ENCODE peak calls at places on chromosomes 11 and 22, in nine cellular contexts. G, D, J, Q, R, F, U, M and E are unnamed samples. For H3K4me1, the result is how much of the 10 kb centered on the place peaks cover.

GRCh38 chr11:5004429-5005274 is 10.0 kb downstream of the OR51L1 start:
- DNase-seq in G (peak), D (peak), J (peak), Q (no peak), R (peak), F (peak), U (peak), M (peak), E (peak)

GRCh38 chr11:47242596-47243192 is 5.9 kb downstream of the ACP2 start:
- DNase-seq in G (no peak), D (no peak), J (no peak), Q (no peak), R (no peak), F (no peak), U (no peak), M (no peak), E (no peak)

GRCh38 chr11:70647188-70648166 is 249.1 kb downstream of the CTTN start:
- DNase-seq in G (no peak), D (no peak), J (no peak), Q (no peak), R (no peak), F (no peak), U (no peak), M (no peak), E (no peak)

GRCh38 chr22:36773935-36774334 is 2.0 kb downstream of the IFT27 start:
- DNase-seq in G (peak), D (peak), J (no peak), Q (no peak), R (no peak), F (no peak), U (peak), M (peak), E (peak)

GRCh38 chr22:27046126-27046525 is 388.7 kb downstream of the MIAT start:
- DNase-seq in G (no peak), D (no peak), J (no peak), Q (no peak), R (no peak), F (no peak), U (no peak), M (no peak), E (no peak)

GRCh38 chr11:132126973-132127900 is 756.8 kb downstream of the NTM start:
- DNase-seq in G (peak), D (peak), J (peak), Q (peak), R (no peak), F (no peak), U (peak), M (peak), E (peak)

GRCh38 chr11:69620663-69621290 is 20.2 kb upstream of the CCND1 start:
- DNase-seq in G (no peak), D (no peak), J (no peak), Q (no peak), R (no peak), F (no peak), U (no peak), M (no peak), E (no peak)

GRCh38 chr11:34356918-34357645 is 728 bp downstream of the ABTB2 start:
- DNase-seq in G (peak), D (peak), J (peak), Q (no peak), R (no peak), F (peak), U (peak), M (peak), E (peak)

GRCh38 chr11:73415854-73416615 is 39.8 kb downstream of the RELT start:
- DNase-seq in G (no peak), D (no peak), J (no peak), Q (no peak), R (no peak), F (no peak), U (no peak), M (no peak), E (no peak)

GRCh38 chr11:78417175-78417887 is at the start of gene GAB2:
- DNase-seq in G (peak), D (peak), J (no peak), Q (no peak), R (no peak), F (peak), U (no peak), M (peak), E (no peak)

GRCh38 chr11:95788921-95789505 is 569 bp downstream of the FAM76B start:
- DNase-seq in G (peak), D (peak), J (peak), Q (no peak), R (peak), F (peak), U (peak), M (peak), E (peak)

GRCh38 chr22:21448627-21449416 is 18.4 kb upstream of the TMEM191C start:
- DNase-seq in G (peak), D (no peak), J (peak), Q (peak), R (no peak), F (no peak), U (no peak), M (no peak), E (peak)

GRCh38 chr22:21652547-21653545 is 10.7 kb downstream of the SDF2L1 start:
- DNase-seq in G (no peak), D (no peak), J (no peak), Q (no peak), R (no peak), F (no peak), U (peak), M (no peak), E (peak)

GRCh38 chr22:50327711-50328019 is 853 bp upstream of the DENND6B start:
- DNase-seq in G (no peak), D (no peak), J (no peak), Q (no peak), R (no peak), F (no peak), U (no peak), M (no peak), E (no peak)

GRCh38 chr11:134558916-134559616 is 147.0 kb upstream of the B3GAT1 start:
- DNase-seq in G (no peak), D (no peak), J (peak), Q (no peak), R (no peak), F (no peak), U (no peak), M (no peak), E (no peak)

GRCh38 chr11:57626895-57627294 is 22.8 kb downstream of the YPEL4 start:
- DNase-seq in G (no peak), D (no peak), J (no peak), Q (no peak), R (no peak), F (no peak), U (no peak), M (no peak), E (no peak)

GRCh38 chr22:36356708-36357694 is 30.8 kb downstream of the MYH9 start:
- DNase-seq in G (no peak), D (no peak), J (no peak), Q (no peak), R (no peak), F (no peak), U (no peak), M (no peak), E (no peak)

GRCh38 chr22:37627545-37627944 is 11.9 kb upstream of the SH3BP1 start:
- DNase-seq in G (no peak), D (no peak), J (no peak), Q (no peak), R (no peak), F (no peak), U (no peak), M (no peak), E (no peak)

GRCh38 chr11:60428517-60428916 is 855 bp upstream of the MS4A5 start:
- DNase-seq in G (no peak), D (no peak), J (no peak), Q (no peak), R (no peak), F (no peak), U (peak), M (no peak), E (no peak)

GRCh38 chr11:122637538-122637937 is 18.0 kb upstream of the UBASH3B start:
- DNase-seq in G (no peak), D (no peak), J (no peak), Q (no peak), R (no peak), F (no peak), U (no peak), M (no peak), E (no peak)

GRCh38 chr11:27213232-27213660 is 149.8 kb downstream of the CCDC34 start:
- DNase-seq in G (peak), D (no peak), J (peak), Q (no peak), R (no peak), F (no peak), U (peak), M (peak), E (peak)

GRCh38 chr11:120178441-120179070 is 32.3 kb upstream of the OAF start:
- DNase-seq in G (no peak), D (no peak), J (no peak), Q (no peak), R (no peak), F (no peak), U (no peak), M (no peak), E (no peak)

GRCh38 chr11:68471360-68472340 is 11.1 kb downstream of the PPP6R3 start:
- DNase-seq in G (peak), D (no peak), J (no peak), Q (no peak), R (no peak), F (no peak), U (no peak), M (no peak), E (no peak)

GRCh38 chr11:122697636-122698167 is 42.2 kb downstream of the UBASH3B start:
- DNase-seq in G (peak), D (peak), J (no peak), Q (no peak), R (no peak), F (peak), U (no peak), M (no peak), E (no peak)

GRCh38 chr22:45777046-45777851 is 105.6 kb downstream of the ATXN10 start:
- DNase-seq in G (no peak), D (no peak), J (no peak), Q (no peak), R (no peak), F (peak), U (no peak), M (peak), E (no peak)

GRCh38 chr11:16820324-16821092 is 82.1 kb downstream of the C11orf58 start:
- DNase-seq in G (peak), D (peak), J (peak), Q (peak), R (peak), F (peak), U (peak), M (peak), E (peak)

GRCh38 chr11:94910779-94911178 is 62.6 kb downstream of the CWC15 start:
- DNase-seq in G (no peak), D (no peak), J (no peak), Q (no peak), R (no peak), F (no peak), U (no peak), M (peak), E (no peak)

GRCh38 chr22:20249797-20250354 is 18.2 kb downstream of the RTN4R start:
- DNase-seq in G (peak), D (no peak), J (no peak), Q (no peak), R (no peak), F (no peak), U (no peak), M (peak), E (no peak)

GRCh38 chr11:71947498-71947897 is 18.7 kb downstream of the RNF121 start:
- DNase-seq in G (no peak), D (no peak), J (no peak), Q (no peak), R (no peak), F (no peak), U (no peak), M (no peak), E (no peak)

GRCh38 chr11:107587306-107587979 is 3.5 kb upstream of the ELMOD1 start:
- DNase-seq in G (no peak), D (no peak), J (no peak), Q (no peak), R (no peak), F (no peak), U (no peak), M (no peak), E (no peak)

GRCh38 chr11:16613401-16614381 is 124.8 kb upstream of the C11orf58 start:
- DNase-seq in G (peak), D (peak), J (peak), Q (peak), R (peak), F (peak), U (peak), M (peak), E (peak)

GRCh38 chr11:123487157-123487744 is 57.2 kb downstream of the GRAMD1B start:
- DNase-seq in G (no peak), D (no peak), J (no peak), Q (no peak), R (no peak), F (no peak), U (no peak), M (no peak), E (no peak)

GRCh38 chr11:61174275-61174674 is 13.0 kb upstream of the VPS37C start:
- DNase-seq in G (peak), D (no peak), J (no peak), Q (no peak), R (no peak), F (no peak), U (no peak), M (no peak), E (no peak)

GRCh38 chr11:130652671-130653335 is 204.4 kb downstream of the ADAMTS15 start:
- DNase-seq in G (peak), D (no peak), J (no peak), Q (peak), R (no peak), F (no peak), U (no peak), M (no peak), E (no peak)

GRCh38 chr11:125910450-125910849 is 6.1 kb downstream of the DDX25 start:
- DNase-seq in G (no peak), D (no peak), J (no peak), Q (no peak), R (no peak), F (no peak), U (no peak), M (no peak), E (no peak)

GRCh38 chr11:102269927-102270326 is 47.4 kb upstream of the BIRC3 start:
- DNase-seq in G (no peak), D (no peak), J (no peak), Q (no peak), R (no peak), F (peak), U (no peak), M (no peak), E (no peak)

GRCh38 chr11:119716475-119717057 is 12.4 kb downstream of the NECTIN1 start:
- DNase-seq in G (no peak), D (no peak), J (no peak), Q (no peak), R (no peak), F (no peak), U (no peak), M (no peak), E (no peak)

GRCh38 chr11:3879216-3879966 is 23.9 kb downstream of the STIM1 start:
- DNase-seq in G (no peak), D (no peak), J (no peak), Q (no peak), R (no peak), F (no peak), U (no peak), M (no peak), E (no peak)
- H3K4me1 ChIP-seq in G (under half), D (under half), J (under half), Q (under half), R (under half), F (under half), U (under half), M (under half), E (under half)

GRCh38 chr11:12724301-12725046 is 50.3 kb downstream of the TEAD1 start:
- DNase-seq in G (peak), D (peak), J (peak), Q (peak), R (peak), F (peak), U (peak), M (peak), E (peak)
- H3K4me1 ChIP-seq in G (under half), D (under half), J (under half), Q (under half), R (under half), F (half or more), U (under half), M (under half), E (under half)

DNA sequence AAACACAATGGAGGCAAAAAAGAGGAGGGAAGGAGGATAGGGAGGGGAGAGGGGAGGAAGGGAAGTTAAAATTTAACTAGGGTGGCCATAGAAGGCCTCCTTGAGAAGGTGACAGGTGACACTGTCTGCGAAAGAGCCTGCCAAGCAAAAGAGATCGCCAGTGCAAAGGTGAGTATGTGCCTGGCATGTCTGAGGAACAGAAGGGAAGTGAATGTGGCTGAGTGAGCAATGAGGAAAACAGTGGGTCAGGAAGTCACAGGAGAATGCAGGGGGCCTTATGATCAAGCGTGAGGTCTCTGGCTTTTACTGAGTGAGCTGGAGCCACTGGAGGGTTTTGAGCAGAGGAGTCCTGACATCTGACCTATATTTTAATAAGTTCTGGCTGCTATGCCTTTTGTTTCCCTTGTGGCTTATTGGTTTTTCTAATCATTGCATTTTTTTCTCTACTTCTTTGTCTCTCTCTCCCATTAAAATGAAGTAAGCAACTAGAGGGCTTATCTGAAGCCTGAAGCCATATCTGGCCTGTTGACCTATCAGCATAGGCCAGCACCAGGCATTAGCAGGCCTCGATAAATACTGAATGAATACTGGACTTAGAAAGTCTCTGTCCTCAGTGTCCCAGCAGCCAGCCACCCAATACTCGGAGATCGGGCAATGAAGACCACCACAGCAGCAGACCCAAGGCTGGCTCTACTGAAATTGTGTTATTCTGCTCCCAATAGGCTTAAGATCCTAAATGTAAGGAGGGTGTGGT is 5.6 kb downstream of the AP1B1 start:
- DNase-seq in G (peak), D (peak), J (no peak), Q (no peak), R (no peak), F (no peak), U (no peak), M (peak), E (no peak)
- H3K4me1 ChIP-seq in G (half or more), D (half or more), J (under half), Q (under half), R (under half), F (under half), U (under half), M (under half), E (under half)

GRCh38 chr11:8058216-8058615 is 22.8 kb upstream of the TUB start:
- DNase-seq in G (no peak), D (no peak), J (no peak), Q (no peak), R (no peak), F (no peak), U (no peak), M (no peak), E (no peak)
- H3K4me1 ChIP-seq in G (under half), D (under half), J (under half), Q (under half), R (under half), F (under half), U (under half), M (under half), E (under half)

GRCh38 chr11:17890333-17890732 is 122.5 kb downstream of the SERGEF start:
- DNase-seq in G (no peak), D (no peak), J (no peak), Q (no peak), R (no peak), F (no peak), U (no peak), M (no peak), E (no peak)

GRCh38 chr11:17892409-17892808 is 120.4 kb downstream of the SERGEF start:
- DNase-seq in G (no peak), D (no peak), J (no peak), Q (no peak), R (no peak), F (no peak), U (no peak), M (no peak), E (no peak)

GRCh38 chr11:17883946-17884345 is 128.9 kb downstream of the SERGEF start:
- DNase-seq in G (no peak), D (no peak), J (no peak), Q (no peak), R (no peak), F (no peak), U (no peak), M (no peak), E (no peak)

DNA sequence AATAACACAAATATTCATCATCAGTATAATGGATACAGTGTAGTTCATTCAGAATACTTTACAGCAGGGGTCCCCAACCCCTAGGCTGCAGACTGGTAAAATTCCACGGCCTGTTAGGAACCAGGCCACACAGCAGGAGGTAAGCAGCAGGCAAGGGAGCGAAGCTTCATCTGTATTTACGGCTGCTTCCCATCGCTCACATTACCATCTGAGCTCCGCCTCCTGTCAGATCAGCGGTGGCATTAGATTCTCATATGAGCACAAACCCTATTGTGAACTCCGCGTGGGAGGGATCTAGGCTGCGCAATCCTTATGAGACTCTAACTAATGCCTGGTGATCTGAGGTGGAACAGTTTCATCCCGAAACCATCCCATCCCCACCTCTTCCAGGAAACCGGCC is 125.1 kb downstream of the SERGEF start:
- DNase-seq in G (no peak), D (no peak), J (no peak), Q (no peak), R (no peak), F (no peak), U (peak), M (no peak), E (peak)
- H3K4me1 ChIP-seq in G (under half), D (under half), J (under half), Q (under half), R (under half), F (under half), U (under half), M (under half), E (under half)

GRCh38 chr11:65493367-65494176 is 5.3 kb upstream of the MALAT1 start:
- DNase-seq in G (peak), D (peak), J (peak), Q (peak), R (no peak), F (peak), U (peak), M (peak), E (peak)
- H3K4me1 ChIP-seq in G (half or more), D (half or more), J (half or more), Q (under half), R (half or more), F (half or more), U (under half), M (half or more), E (half or more)

DNA sequence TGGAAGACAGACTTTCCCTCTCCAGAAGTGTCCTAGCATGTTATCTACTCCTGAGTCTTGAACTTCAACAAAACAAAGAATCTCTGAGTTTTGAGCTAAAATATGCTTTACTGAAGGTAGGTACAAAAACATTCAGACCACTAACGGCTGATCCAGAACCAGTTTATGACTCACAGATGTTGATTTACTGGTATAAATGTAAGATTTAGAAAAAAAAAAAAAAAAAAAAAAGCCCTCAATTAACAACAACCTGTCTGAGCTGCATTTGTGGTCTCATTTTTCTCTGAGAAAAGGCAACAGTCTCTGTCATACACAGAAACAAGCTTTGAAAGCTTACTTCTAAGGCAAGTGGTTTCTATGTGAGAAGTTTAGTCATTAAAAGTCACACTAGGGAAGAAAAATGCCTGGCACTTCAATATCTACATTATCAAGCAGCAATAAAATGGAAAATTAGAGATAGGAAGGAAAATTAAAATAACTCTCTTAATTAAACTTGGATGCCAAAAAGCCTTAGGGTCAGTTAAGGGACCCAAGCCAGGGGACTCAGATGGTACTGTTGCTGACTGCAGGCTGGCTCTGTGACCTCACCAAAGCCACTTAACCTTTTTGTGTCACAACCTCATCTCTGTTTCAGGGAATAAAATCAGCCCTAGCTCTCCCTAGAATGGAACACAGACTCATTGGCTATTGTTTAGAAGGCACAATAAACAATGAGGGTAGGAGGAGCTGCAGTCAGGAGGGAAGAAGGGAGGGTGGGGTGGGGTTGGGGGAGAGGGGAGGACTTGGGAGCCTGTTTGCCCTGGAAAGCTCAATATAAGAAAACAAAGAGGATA is 61.7 kb downstream of the ETS1 start:
- DNase-seq in G (no peak), D (no peak), J (no peak), Q (no peak), R (no peak), F (no peak), U (peak), M (no peak), E (peak)
- H3K4me1 ChIP-seq in G (under half), D (under half), J (under half), Q (under half), R (under half), F (under half), U (under half), M (under half), E (under half)